ENCODE peak calls at places on chromosomes 11 and 22, in ten cellular contexts. S is endothelial cell; E is lung microvascular endothelial cell; D is kidney; A is HCT116; H is heart right ventricle; N is kidney tubule cell; Y is fibroblast of gingiva; I is stimulated activated CD8-positive, alpha-beta memory T cell treated with anti-CD3 and anti-CD28 coated beads, Interleukin-7, amount 100 ng/mL, for 24 hours; Z is stimulated activated CD4-positive, alpha-beta T cell treated with anti-CD3 and anti-CD28 coated beads, Interleukin-12 subunit alpha, Interleukin-12 subunit beta, amount 100 ng/mL, for 48 hours. X is an unnamed sample.

GRCh38 chr22:37472418-37473006 is 13.7 kb downstream of the MFNG start:
- DNase-seq in Z (no peak), N (peak; percentile 42), D (peak; percentile 46), A (no peak), H (no peak), S (peak; percentile 53), Y (no peak), I (no peak), E (peak; percentile 51), X (peak; percentile 58)

GRCh38 chr11:120834686-120835225 is 189.1 kb upstream of the TBCEL start:
- DNase-seq in I (no peak), N (peak; percentile 76), Y (no peak), S (no peak), H (no peak), Z (no peak), A (no peak), E (no peak), D (no peak), X (no peak)

GRCh38 chr11:70080763-70081162 is 2.6 kb downstream of the ANO1 start:
- DNase-seq in I (no peak), S (no peak), D (peak; percentile 49), E (no peak), Z (no peak), N (peak; percentile 17), H (no peak), A (peak; percentile 38), Y (no peak), X (no peak)

GRCh38 chr11:117823294-117823940 is 1.1 kb downstream of the FXYD2 start:
- DNase-seq in N (peak; percentile 68), Z (no peak), D (peak; percentile 81), I (no peak), A (no peak), Y (no peak), E (peak; percentile 37), S (no peak), H (no peak), X (no peak)

GRCh38 chr11:58927393-58928081 is 11.8 kb upstream of the GLYATL1 start:
- DNase-seq in D (no peak), Y (no peak), S (peak; percentile 79), Z (no peak), H (no peak), A (no peak), I (no peak), E (no peak), N (peak; percentile 58), X (no peak)

GRCh38 chr11:7353100-7353499 is 101.4 kb downstream of the SYT9 start:
- DNase-seq in S (peak; percentile 46), Y (peak; percentile 10), H (peak; percentile 7), E (peak; percentile 35), Z (no peak), A (peak; percentile 22), I (no peak), N (peak; percentile 35), D (peak; percentile 29), X (peak; percentile 16)

GRCh38 chr11:63444181-63444580 is 46.8 kb downstream of the PLAAT5 start:
- DNase-seq in H (no peak), Y (no peak), N (no peak), I (no peak), A (no peak), Z (no peak), S (no peak), D (no peak), E (no peak), X (no peak)

GRCh38 chr22:20131856-20132685 is 467 bp downstream of the ZDHHC8 start:
- DNase-seq in Y (peak; percentile 36), N (no peak), Z (no peak), A (no peak), I (no peak), H (peak; percentile 38), E (peak; percentile 32), S (no peak), D (no peak), X (peak; percentile 38)

GRCh38 chr11:64472593-64473455 is 113.9 kb downstream of the RPS6KA4 start:
- DNase-seq in S (no peak), I (no peak), N (no peak), H (no peak), E (no peak), Z (no peak), D (no peak), Y (no peak), A (no peak), X (no peak)

GRCh38 chr11:43987384-43988039 is 45.1 kb downstream of the C11orf96 start:
- DNase-seq in I (no peak), Z (no peak), A (no peak), E (peak; percentile 84), Y (peak; percentile 39), D (peak; percentile 98), S (no peak), H (peak; percentile 94), N (peak; percentile 89), X (peak; percentile 51)

GRCh38 chr11:63911440-63911839 is 5.5 kb downstream of the RCOR2 start:
- DNase-seq in S (no peak), A (no peak), H (no peak), I (no peak), D (peak; percentile 68), Y (no peak), N (no peak), Z (no peak), E (no peak), X (no peak)

GRCh38 chr22:35467788-35468187 is 67.8 kb downstream of the MCM5 start:
- DNase-seq in Z (no peak), E (peak; percentile 8), A (no peak), I (no peak), D (peak; percentile 94), S (peak; percentile 34), H (peak; percentile 75), Y (peak; percentile 77), N (peak; percentile 52), X (peak; percentile 54)

GRCh38 chr22:23384451-23384850 is 195.6 kb downstream of the IGLL1 start:
- DNase-seq in Y (no peak), Z (no peak), D (peak; percentile 71), A (no peak), N (no peak), I (no peak), S (no peak), H (no peak), E (no peak), X (no peak)

GRCh38 chr22:28799834-28800307 is 498 bp downstream of the XBP1 start:
- DNase-seq in E (peak; percentile 86), Y (peak; percentile 70), I (no peak), N (peak; percentile 69), A (no peak), S (peak; percentile 69), H (peak; percentile 71), Z (no peak), D (peak; percentile 91), X (peak; percentile 81)

GRCh38 chr11:119056397-119056999 is 507 bp downstream of the HYOU1 start:
- DNase-seq in H (peak; percentile 24), E (peak; percentile 39), D (peak; percentile 88), S (peak; percentile 44), N (peak; percentile 34), A (no peak), I (no peak), Y (no peak), Z (no peak), X (no peak)

GRCh38 chr11:123357990-123358827 is 71.9 kb upstream of the GRAMD1B start:
- DNase-seq in N (no peak), D (peak; percentile 76), I (no peak), Z (no peak), A (no peak), H (no peak), E (peak; percentile 4), S (peak; percentile 37), Y (no peak), X (peak; percentile 36)

GRCh38 chr22:50307891-50308596 is 598 bp upstream of the PLXNB2 start:
- DNase-seq in S (no peak), Z (no peak), Y (no peak), H (no peak), I (no peak), D (peak; percentile 88), N (no peak), E (no peak), A (no peak), X (no peak)

GRCh38 chr22:36117053-36117554 is 43.5 kb downstream of the APOL3 start:
- DNase-seq in H (no peak), Z (no peak), Y (no peak), D (peak; percentile 81), A (no peak), S (no peak), E (no peak), N (peak; percentile 68), I (no peak), X (no peak)

GRCh38 chr11:45259607-45260006 is 26.5 kb downstream of the SYT13 start:
- DNase-seq in Y (no peak), A (peak; percentile 61), S (no peak), E (no peak), N (peak; percentile 97), H (no peak), D (peak; percentile 92), Z (no peak), I (no peak), X (peak; percentile 30)

GRCh38 chr11:131584694-131585592 is 214.5 kb downstream of the NTM start:
- DNase-seq in Y (no peak), H (no peak), N (no peak), E (no peak), S (peak; percentile 61), D (no peak), I (no peak), A (no peak), Z (no peak), X (no peak)

GRCh38 chr11:46743693-46744339 is 24.8 kb downstream of the F2 start:
- DNase-seq in I (no peak), H (no peak), D (no peak), Y (no peak), A (no peak), E (no peak), S (no peak), N (no peak), Z (no peak), X (no peak)

GRCh38 chr11:72758690-72759389 is 6.6 kb upstream of the ARAP1 start:
- DNase-seq in I (no peak), S (no peak), Z (no peak), E (no peak), N (peak; percentile 75), A (no peak), Y (no peak), H (peak; percentile 53), D (peak; percentile 90), X (peak; percentile 45)

GRCh38 chr11:67646535-67647336 is 3.8 kb downstream of the ACY3 start:
- DNase-seq in Z (no peak), S (no peak), E (no peak), H (no peak), N (peak; percentile 69), A (no peak), D (peak; percentile 69), I (no peak), Y (no peak), X (no peak)

GRCh38 chr11:102603091-102603490 is 22.0 kb downstream of the MMP20 start:
- DNase-seq in N (peak; percentile 91), E (no peak), A (peak; percentile 92), Z (no peak), I (no peak), Y (peak; percentile 31), H (no peak), D (no peak), S (no peak), X (peak; percentile 70)

X was measured in foreskin fibroblast.